ENCODE peak calls at places on chromosomes 12 and 14, in nine cellular contexts. One of them, this sample, is unnamed.
A peak's percentile ranks its signal among the peaks of the same experiment; 100 is the strongest.

GRCh38 chr14:22084393-22085281 is 411.0 kb upstream of the OR4E1 start:
- DNase-seq in right atrium auricular region: no peak
- DNase-seq in adrenal gland: no peak
- DNase-seq in fibroblast of lung: peak; percentile 69
- DNase-seq in mammary epithelial cell: peak; percentile 39
- DNase-seq in astrocyte: peak; percentile 20
- DNase-seq in body of pancreas: no peak
- DNase-seq in CD4-positive, alpha-beta T cell: no peak
- DNase-seq in lower leg skin: peak; percentile 35
- DNase-seq in this sample: no peak

GRCh38 chr12:97075583-97076268 is 168.7 kb downstream of the NEDD1 start:
- DNase-seq in right atrium auricular region: no peak
- DNase-seq in adrenal gland: no peak
- DNase-seq in fibroblast of lung: no peak
- DNase-seq in mammary epithelial cell: peak; percentile 17
- DNase-seq in astrocyte: peak; percentile 73
- DNase-seq in body of pancreas: no peak
- DNase-seq in CD4-positive, alpha-beta T cell: no peak
- DNase-seq in lower leg skin: no peak
- DNase-seq in this sample: no peak

GRCh38 chr12:48119834-48120195 is 651 bp downstream of the PFKM start:
- DNase-seq in right atrium auricular region: no peak
- DNase-seq in adrenal gland: no peak
- DNase-seq in fibroblast of lung: no peak
- DNase-seq in mammary epithelial cell: no peak
- DNase-seq in astrocyte: peak; percentile 22
- DNase-seq in body of pancreas: no peak
- DNase-seq in CD4-positive, alpha-beta T cell: no peak
- DNase-seq in lower leg skin: no peak
- DNase-seq in this sample: no peak

GRCh38 chr14:23362200-23362599 is 2.8 kb downstream of the EFS start:
- DNase-seq in right atrium auricular region: no peak
- DNase-seq in adrenal gland: no peak
- DNase-seq in fibroblast of lung: peak; percentile 11
- DNase-seq in mammary epithelial cell: no peak
- DNase-seq in astrocyte: peak; percentile 22
- DNase-seq in body of pancreas: no peak
- DNase-seq in CD4-positive, alpha-beta T cell: no peak
- DNase-seq in lower leg skin: no peak
- DNase-seq in this sample: no peak

GRCh38 chr12:51868821-51869489 is 18.9 kb upstream of the ANKRD33 start:
- DNase-seq in right atrium auricular region: no peak
- DNase-seq in adrenal gland: no peak
- DNase-seq in fibroblast of lung: no peak
- DNase-seq in mammary epithelial cell: no peak
- DNase-seq in astrocyte: no peak
- DNase-seq in body of pancreas: no peak
- DNase-seq in CD4-positive, alpha-beta T cell: no peak
- DNase-seq in lower leg skin: no peak
- DNase-seq in this sample: no peak

GRCh38 chr12:113788020-113788856 is 177.9 kb downstream of the RBM19 start:
- DNase-seq in right atrium auricular region: no peak
- DNase-seq in adrenal gland: no peak
- DNase-seq in fibroblast of lung: peak; percentile 11
- DNase-seq in mammary epithelial cell: no peak
- DNase-seq in astrocyte: no peak
- DNase-seq in body of pancreas: no peak
- DNase-seq in CD4-positive, alpha-beta T cell: no peak
- DNase-seq in lower leg skin: no peak
- DNase-seq in this sample: no peak

GRCh38 chr12:108854453-108855283 is 2.7 kb downstream of the SSH1 start:
- DNase-seq in right atrium auricular region: peak; percentile 87
- DNase-seq in adrenal gland: peak; percentile 66
- DNase-seq in fibroblast of lung: peak; percentile 99
- DNase-seq in mammary epithelial cell: peak; percentile 99
- DNase-seq in astrocyte: peak; percentile 100
- DNase-seq in body of pancreas: peak; percentile 19
- DNase-seq in CD4-positive, alpha-beta T cell: no peak
- DNase-seq in lower leg skin: no peak
- DNase-seq in this sample: no peak

GRCh38 chr12:108702534-108702933 is 28.8 kb downstream of the CORO1C start:
- DNase-seq in right atrium auricular region: no peak
- DNase-seq in adrenal gland: no peak
- DNase-seq in fibroblast of lung: no peak
- DNase-seq in mammary epithelial cell: no peak
- DNase-seq in astrocyte: no peak
- DNase-seq in body of pancreas: no peak
- DNase-seq in CD4-positive, alpha-beta T cell: no peak
- DNase-seq in lower leg skin: no peak
- DNase-seq in this sample: no peak

GRCh38 chr12:83945871-83946270 is 966.7 kb downstream of the SLC6A15 start:
- DNase-seq in right atrium auricular region: no peak
- DNase-seq in adrenal gland: no peak
- DNase-seq in fibroblast of lung: peak; percentile 85
- DNase-seq in mammary epithelial cell: peak; percentile 48
- DNase-seq in astrocyte: peak; percentile 26
- DNase-seq in body of pancreas: no peak
- DNase-seq in CD4-positive, alpha-beta T cell: no peak
- DNase-seq in lower leg skin: no peak
- DNase-seq in this sample: no peak

GRCh38 chr14:73276836-73277235 is 39.5 kb downstream of the PAPLN start:
- DNase-seq in right atrium auricular region: no peak
- DNase-seq in adrenal gland: no peak
- DNase-seq in fibroblast of lung: no peak
- DNase-seq in mammary epithelial cell: no peak
- DNase-seq in astrocyte: no peak
- DNase-seq in body of pancreas: no peak
- DNase-seq in CD4-positive, alpha-beta T cell: no peak
- DNase-seq in lower leg skin: no peak
- DNase-seq in this sample: no peak

GRCh38 chr14:73273799-73274198 is 36.5 kb downstream of the PAPLN start:
- DNase-seq in right atrium auricular region: no peak
- DNase-seq in adrenal gland: no peak
- DNase-seq in fibroblast of lung: no peak
- DNase-seq in mammary epithelial cell: no peak
- DNase-seq in astrocyte: no peak
- DNase-seq in body of pancreas: no peak
- DNase-seq in CD4-positive, alpha-beta T cell: no peak
- DNase-seq in lower leg skin: no peak
- DNase-seq in this sample: no peak

GRCh38 chr14:73272393-73272792 is 35.1 kb downstream of the PAPLN start:
- DNase-seq in right atrium auricular region: peak; percentile 42
- DNase-seq in adrenal gland: no peak
- DNase-seq in fibroblast of lung: no peak
- DNase-seq in mammary epithelial cell: no peak
- DNase-seq in astrocyte: no peak
- DNase-seq in body of pancreas: no peak
- DNase-seq in CD4-positive, alpha-beta T cell: no peak
- DNase-seq in lower leg skin: no peak
- DNase-seq in this sample: no peak

GRCh38 chr14:73280903-73281302 is 43.6 kb downstream of the PAPLN start:
- DNase-seq in right atrium auricular region: no peak
- DNase-seq in adrenal gland: no peak
- DNase-seq in fibroblast of lung: no peak
- DNase-seq in mammary epithelial cell: no peak
- DNase-seq in astrocyte: no peak
- DNase-seq in body of pancreas: no peak
- DNase-seq in CD4-positive, alpha-beta T cell: no peak
- DNase-seq in lower leg skin: no peak
- DNase-seq in this sample: no peak

DNA sequence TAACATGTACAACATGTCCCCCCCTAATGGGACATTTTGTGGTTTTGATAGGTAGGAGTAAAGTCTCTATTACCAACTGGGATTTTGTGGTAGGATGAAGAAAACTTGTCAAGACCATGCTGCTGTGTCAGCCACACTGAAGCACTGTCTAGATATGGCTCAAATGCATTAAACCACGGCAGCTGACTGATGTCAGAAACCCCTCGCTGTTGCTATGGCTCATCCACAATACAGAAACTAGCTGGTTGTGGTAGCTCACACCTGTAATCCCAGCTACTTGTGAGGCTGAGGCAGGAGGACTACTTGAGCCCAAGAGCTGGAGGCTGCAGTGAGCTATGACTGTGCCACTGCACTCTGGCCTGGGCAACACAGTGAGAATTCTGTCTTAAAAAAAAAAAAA is 40.1 kb downstream of the PAPLN start:
- DNase-seq in right atrium auricular region: no peak
- DNase-seq in adrenal gland: no peak
- DNase-seq in fibroblast of lung: no peak
- DNase-seq in mammary epithelial cell: no peak
- DNase-seq in astrocyte: no peak
- DNase-seq in body of pancreas: no peak
- DNase-seq in CD4-positive, alpha-beta T cell: no peak
- DNase-seq in lower leg skin: no peak
- DNase-seq in this sample: no peak
- TF ChIP-seq CTCF in right atrium auricular region: no peak
- TF ChIP-seq CTCF in adrenal gland: no peak
- TF ChIP-seq CTCF in fibroblast of lung: no peak
- TF ChIP-seq CTCF in mammary epithelial cell: no peak
- TF ChIP-seq CTCF in astrocyte: no peak
- TF ChIP-seq CTCF in body of pancreas: no peak
- TF ChIP-seq CTCF in CD4-positive, alpha-beta T cell: no peak
- TF ChIP-seq CTCF in lower leg skin: no peak
- TF ChIP-seq CTCF in this sample: no peak

GRCh38 chr12:133130038-133130807 is at the start of the genes ZNF10 and ZNF891:
- DNase-seq in right atrium auricular region: peak; percentile 97
- DNase-seq in adrenal gland: peak; percentile 98
- DNase-seq in fibroblast of lung: peak; percentile 97
- DNase-seq in mammary epithelial cell: peak; percentile 97
- DNase-seq in astrocyte: peak; percentile 93
- DNase-seq in body of pancreas: peak; percentile 98
- DNase-seq in CD4-positive, alpha-beta T cell: peak; percentile 96
- DNase-seq in lower leg skin: peak; percentile 94
- DNase-seq in this sample: peak; percentile 98
- TF ChIP-seq CTCF in right atrium auricular region: no peak
- TF ChIP-seq CTCF in adrenal gland: no peak
- TF ChIP-seq CTCF in fibroblast of lung: no peak
- TF ChIP-seq CTCF in mammary epithelial cell: no peak
- TF ChIP-seq CTCF in astrocyte: no peak
- TF ChIP-seq CTCF in body of pancreas: no peak
- TF ChIP-seq CTCF in CD4-positive, alpha-beta T cell: no peak
- TF ChIP-seq CTCF in lower leg skin: no peak
- TF ChIP-seq CTCF in this sample: no peak

GRCh38 chr12:119693511-119693910 is 25.6 kb downstream of the PRKAB1 start:
- DNase-seq in right atrium auricular region: no peak
- DNase-seq in adrenal gland: no peak
- DNase-seq in fibroblast of lung: no peak
- DNase-seq in mammary epithelial cell: no peak
- DNase-seq in astrocyte: peak; percentile 69
- DNase-seq in body of pancreas: no peak
- DNase-seq in CD4-positive, alpha-beta T cell: no peak
- DNase-seq in lower leg skin: no peak
- DNase-seq in this sample: no peak

GRCh38 chr12:119689935-119690500 is 22.1 kb downstream of the PRKAB1 start:
- DNase-seq in right atrium auricular region: no peak
- DNase-seq in adrenal gland: no peak
- DNase-seq in fibroblast of lung: no peak
- DNase-seq in mammary epithelial cell: no peak
- DNase-seq in astrocyte: no peak
- DNase-seq in body of pancreas: no peak
- DNase-seq in CD4-positive, alpha-beta T cell: no peak
- DNase-seq in lower leg skin: no peak
- DNase-seq in this sample: no peak

GRCh38 chr12:119693006-119693405 is 25.1 kb downstream of the PRKAB1 start:
- DNase-seq in right atrium auricular region: peak; percentile 74
- DNase-seq in adrenal gland: peak; percentile 93
- DNase-seq in fibroblast of lung: peak; percentile 95
- DNase-seq in mammary epithelial cell: peak; percentile 17
- DNase-seq in astrocyte: peak; percentile 97
- DNase-seq in body of pancreas: peak; percentile 70
- DNase-seq in CD4-positive, alpha-beta T cell: no peak
- DNase-seq in lower leg skin: no peak
- DNase-seq in this sample: no peak

GRCh38 chr12:119692410-119692809 is 24.5 kb downstream of the PRKAB1 start:
- DNase-seq in right atrium auricular region: no peak
- DNase-seq in adrenal gland: no peak
- DNase-seq in fibroblast of lung: peak; percentile 52
- DNase-seq in mammary epithelial cell: no peak
- DNase-seq in astrocyte: no peak
- DNase-seq in body of pancreas: no peak
- DNase-seq in CD4-positive, alpha-beta T cell: no peak
- DNase-seq in lower leg skin: no peak
- DNase-seq in this sample: no peak

DNA sequence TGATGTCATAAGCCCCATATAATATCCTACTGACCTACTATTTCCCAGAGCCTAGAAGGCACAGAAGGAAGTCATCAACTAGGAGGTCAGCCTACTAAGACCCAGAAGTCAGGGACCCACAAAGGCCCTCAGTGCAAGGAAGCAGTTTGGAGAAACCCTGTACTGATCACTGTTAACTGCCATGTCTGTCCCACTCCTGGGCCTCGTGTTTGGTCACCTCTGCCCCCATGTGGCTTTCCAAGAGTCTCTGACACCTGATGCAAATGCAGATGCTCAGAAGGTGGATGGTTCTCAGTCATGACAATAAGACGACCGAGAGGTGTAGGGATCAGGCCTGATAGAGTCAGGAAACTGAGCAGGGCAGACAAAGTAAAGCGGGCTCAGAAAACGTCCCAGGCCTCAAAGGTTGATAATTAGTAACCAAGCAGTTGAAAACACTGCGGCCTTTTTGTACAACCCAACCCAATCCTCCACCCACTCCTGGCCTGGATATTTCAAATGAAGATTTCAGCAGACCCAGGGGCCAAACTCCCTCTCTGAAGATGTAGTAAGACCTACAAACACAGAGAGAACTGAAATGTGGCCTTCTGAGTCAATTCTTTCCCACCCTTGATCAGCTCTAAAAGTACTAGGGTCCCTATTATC is 23.4 kb downstream of the PRKAB1 start:
- DNase-seq in right atrium auricular region: no peak
- DNase-seq in adrenal gland: no peak
- DNase-seq in fibroblast of lung: no peak
- DNase-seq in mammary epithelial cell: no peak
- DNase-seq in astrocyte: no peak
- DNase-seq in body of pancreas: no peak
- DNase-seq in CD4-positive, alpha-beta T cell: no peak
- DNase-seq in lower leg skin: no peak
- DNase-seq in this sample: no peak
- TF ChIP-seq CTCF in right atrium auricular region: no peak
- TF ChIP-seq CTCF in adrenal gland: no peak
- TF ChIP-seq CTCF in fibroblast of lung: no peak
- TF ChIP-seq CTCF in mammary epithelial cell: no peak
- TF ChIP-seq CTCF in astrocyte: no peak
- TF ChIP-seq CTCF in body of pancreas: no peak
- TF ChIP-seq CTCF in CD4-positive, alpha-beta T cell: no peak
- TF ChIP-seq CTCF in lower leg skin: no peak
- TF ChIP-seq CTCF in this sample: no peak

GRCh38 chr14:92199763-92200162 is 78.0 kb downstream of the CPSF2 start:
- DNase-seq in right atrium auricular region: no peak
- DNase-seq in adrenal gland: no peak
- DNase-seq in fibroblast of lung: no peak
- DNase-seq in mammary epithelial cell: no peak
- DNase-seq in astrocyte: no peak
- DNase-seq in body of pancreas: no peak
- DNase-seq in CD4-positive, alpha-beta T cell: no peak
- DNase-seq in lower leg skin: no peak
- DNase-seq in this sample: no peak
- TF ChIP-seq CTCF in right atrium auricular region: no peak
- TF ChIP-seq CTCF in adrenal gland: no peak
- TF ChIP-seq CTCF in fibroblast of lung: no peak
- TF ChIP-seq CTCF in mammary epithelial cell: no peak
- TF ChIP-seq CTCF in astrocyte: no peak
- TF ChIP-seq CTCF in body of pancreas: no peak
- TF ChIP-seq CTCF in CD4-positive, alpha-beta T cell: no peak
- TF ChIP-seq CTCF in lower leg skin: no peak
- TF ChIP-seq CTCF in this sample: no peak

This sample was measured in osteocyte.